ENCODE peak calls at places on chromosomes 3 and 15, in nine cellular contexts. One of them, this sample, is unnamed.

GRCh38 chr3:53804697-53805462 is 41.3 kb downstream of the CHDH start:
- DNase-seq in GM20000: no peak
- DNase-seq in right lobe of liver: no peak
- DNase-seq in RWPE2: no peak
- DNase-seq in CD8-positive, alpha-beta T cell: no peak
- DNase-seq in A549: peak; percentile 62
- DNase-seq in choroid plexus epithelial cell: peak; percentile 64
- DNase-seq in neural crest cell: no peak
- DNase-seq in fibroblast of mammary gland: peak; percentile 74
- DNase-seq in this sample: no peak

GRCh38 chr15:68154923-68155559 is 50.1 kb downstream of the CALML4 start:
- DNase-seq in GM20000: peak; percentile 18
- DNase-seq in right lobe of liver: no peak
- DNase-seq in RWPE2: no peak
- DNase-seq in CD8-positive, alpha-beta T cell: no peak
- DNase-seq in A549: peak; percentile 39
- DNase-seq in choroid plexus epithelial cell: peak; percentile 86
- DNase-seq in neural crest cell: peak; percentile 43
- DNase-seq in fibroblast of mammary gland: peak; percentile 76
- DNase-seq in this sample: peak; percentile 39

GRCh38 chr3:124818398-124819150 is 68.6 kb downstream of the ITGB5 start:
- DNase-seq in GM20000: no peak
- DNase-seq in right lobe of liver: no peak
- DNase-seq in RWPE2: no peak
- DNase-seq in CD8-positive, alpha-beta T cell: no peak
- DNase-seq in A549: no peak
- DNase-seq in choroid plexus epithelial cell: peak; percentile 82
- DNase-seq in neural crest cell: no peak
- DNase-seq in fibroblast of mammary gland: peak; percentile 64
- DNase-seq in this sample: no peak

GRCh38 chr15:97200161-97200560 is 760.3 kb upstream of the ARRDC4 start:
- DNase-seq in GM20000: no peak
- DNase-seq in right lobe of liver: no peak
- DNase-seq in RWPE2: no peak
- DNase-seq in CD8-positive, alpha-beta T cell: no peak
- DNase-seq in A549: no peak
- DNase-seq in choroid plexus epithelial cell: peak; percentile 9
- DNase-seq in neural crest cell: no peak
- DNase-seq in fibroblast of mammary gland: no peak
- DNase-seq in this sample: no peak

GRCh38 chr3:139159356-139159755 is 114.7 kb upstream of the PRR23C start:
- DNase-seq in GM20000: no peak
- DNase-seq in right lobe of liver: no peak
- DNase-seq in RWPE2: no peak
- DNase-seq in CD8-positive, alpha-beta T cell: no peak
- DNase-seq in A549: no peak
- DNase-seq in choroid plexus epithelial cell: no peak
- DNase-seq in neural crest cell: no peak
- DNase-seq in fibroblast of mammary gland: no peak
- DNase-seq in this sample: no peak

GRCh38 chr15:83065431-83065830 is 1.6 kb downstream of the BTBD1 start:
- DNase-seq in GM20000: peak; percentile 21
- DNase-seq in right lobe of liver: no peak
- DNase-seq in RWPE2: no peak
- DNase-seq in CD8-positive, alpha-beta T cell: no peak
- DNase-seq in A549: no peak
- DNase-seq in choroid plexus epithelial cell: peak; percentile 11
- DNase-seq in neural crest cell: no peak
- DNase-seq in fibroblast of mammary gland: no peak
- DNase-seq in this sample: no peak

GRCh38 chr15:31371520-31372240 is 45.0 kb downstream of the KLF13 start:
- DNase-seq in GM20000: peak; percentile 18
- DNase-seq in right lobe of liver: no peak
- DNase-seq in RWPE2: no peak
- DNase-seq in CD8-positive, alpha-beta T cell: no peak
- DNase-seq in A549: no peak
- DNase-seq in choroid plexus epithelial cell: no peak
- DNase-seq in neural crest cell: no peak
- DNase-seq in fibroblast of mammary gland: no peak
- DNase-seq in this sample: peak; percentile 43

GRCh38 chr3:126432361-126432760 is 37.7 kb downstream of the CFAP100 start:
- DNase-seq in GM20000: no peak
- DNase-seq in right lobe of liver: no peak
- DNase-seq in RWPE2: no peak
- DNase-seq in CD8-positive, alpha-beta T cell: no peak
- DNase-seq in A549: no peak
- DNase-seq in choroid plexus epithelial cell: peak; percentile 9
- DNase-seq in neural crest cell: no peak
- DNase-seq in fibroblast of mammary gland: peak; percentile 61
- DNase-seq in this sample: no peak

GRCh38 chr15:29774900-29775299 is 47.4 kb downstream of the TJP1 start:
- DNase-seq in GM20000: no peak
- DNase-seq in right lobe of liver: no peak
- DNase-seq in RWPE2: peak; percentile 79
- DNase-seq in CD8-positive, alpha-beta T cell: no peak
- DNase-seq in A549: peak; percentile 48
- DNase-seq in choroid plexus epithelial cell: peak; percentile 83
- DNase-seq in neural crest cell: no peak
- DNase-seq in fibroblast of mammary gland: peak; percentile 79
- DNase-seq in this sample: no peak

GRCh38 chr3:135736740-135737139 is 228.8 kb upstream of the PPP2R3A start:
- DNase-seq in GM20000: no peak
- DNase-seq in right lobe of liver: no peak
- DNase-seq in RWPE2: no peak
- DNase-seq in CD8-positive, alpha-beta T cell: no peak
- DNase-seq in A549: no peak
- DNase-seq in choroid plexus epithelial cell: no peak
- DNase-seq in neural crest cell: no peak
- DNase-seq in fibroblast of mammary gland: peak; percentile 45
- DNase-seq in this sample: no peak

GRCh38 chr15:38367476-38367875 is 86.5 kb upstream of the FAM98B start:
- DNase-seq in GM20000: no peak
- DNase-seq in right lobe of liver: no peak
- DNase-seq in RWPE2: no peak
- DNase-seq in CD8-positive, alpha-beta T cell: no peak
- DNase-seq in A549: no peak
- DNase-seq in choroid plexus epithelial cell: peak; percentile 44
- DNase-seq in neural crest cell: no peak
- DNase-seq in fibroblast of mammary gland: no peak
- DNase-seq in this sample: no peak

GRCh38 chr15:56165234-56165633 is 78.4 kb downstream of the RFX7 start:
- DNase-seq in GM20000: no peak
- DNase-seq in right lobe of liver: no peak
- DNase-seq in RWPE2: no peak
- DNase-seq in CD8-positive, alpha-beta T cell: no peak
- DNase-seq in A549: no peak
- DNase-seq in choroid plexus epithelial cell: no peak
- DNase-seq in neural crest cell: no peak
- DNase-seq in fibroblast of mammary gland: no peak
- DNase-seq in this sample: no peak

GRCh38 chr15:100812802-100813201 is 66.8 kb upstream of the ALDH1A3 start:
- DNase-seq in GM20000: no peak
- DNase-seq in right lobe of liver: no peak
- DNase-seq in RWPE2: no peak
- DNase-seq in CD8-positive, alpha-beta T cell: no peak
- DNase-seq in A549: no peak
- DNase-seq in choroid plexus epithelial cell: no peak
- DNase-seq in neural crest cell: no peak
- DNase-seq in fibroblast of mammary gland: no peak
- DNase-seq in this sample: no peak

GRCh38 chr3:139537325-139537724 is 2.2 kb downstream of the RBP1 start:
- DNase-seq in GM20000: no peak
- DNase-seq in right lobe of liver: no peak
- DNase-seq in RWPE2: no peak
- DNase-seq in CD8-positive, alpha-beta T cell: no peak
- DNase-seq in A549: no peak
- DNase-seq in choroid plexus epithelial cell: peak; percentile 35
- DNase-seq in neural crest cell: no peak
- DNase-seq in fibroblast of mammary gland: peak; percentile 64
- DNase-seq in this sample: no peak

GRCh38 chr3:158167737-158168469 is 58.0 kb downstream of the RSRC1 start:
- DNase-seq in GM20000: no peak
- DNase-seq in right lobe of liver: no peak
- DNase-seq in RWPE2: no peak
- DNase-seq in CD8-positive, alpha-beta T cell: no peak
- DNase-seq in A549: peak; percentile 60
- DNase-seq in choroid plexus epithelial cell: peak; percentile 98
- DNase-seq in neural crest cell: no peak
- DNase-seq in fibroblast of mammary gland: peak; percentile 99
- DNase-seq in this sample: no peak

GRCh38 chr15:101111570-101112262 is 140.1 kb downstream of the CHSY1 start:
- DNase-seq in GM20000: no peak
- DNase-seq in right lobe of liver: no peak
- DNase-seq in RWPE2: peak; percentile 64
- DNase-seq in CD8-positive, alpha-beta T cell: no peak
- DNase-seq in A549: no peak
- DNase-seq in choroid plexus epithelial cell: no peak
- DNase-seq in neural crest cell: no peak
- DNase-seq in fibroblast of mammary gland: no peak
- DNase-seq in this sample: no peak

GRCh38 chr3:196012481-196012880 is 69.4 kb downstream of the TFRC start:
- DNase-seq in GM20000: no peak
- DNase-seq in right lobe of liver: no peak
- DNase-seq in RWPE2: no peak
- DNase-seq in CD8-positive, alpha-beta T cell: no peak
- DNase-seq in A549: no peak
- DNase-seq in choroid plexus epithelial cell: peak; percentile 51
- DNase-seq in neural crest cell: no peak
- DNase-seq in fibroblast of mammary gland: peak; percentile 2
- DNase-seq in this sample: no peak

DNA sequence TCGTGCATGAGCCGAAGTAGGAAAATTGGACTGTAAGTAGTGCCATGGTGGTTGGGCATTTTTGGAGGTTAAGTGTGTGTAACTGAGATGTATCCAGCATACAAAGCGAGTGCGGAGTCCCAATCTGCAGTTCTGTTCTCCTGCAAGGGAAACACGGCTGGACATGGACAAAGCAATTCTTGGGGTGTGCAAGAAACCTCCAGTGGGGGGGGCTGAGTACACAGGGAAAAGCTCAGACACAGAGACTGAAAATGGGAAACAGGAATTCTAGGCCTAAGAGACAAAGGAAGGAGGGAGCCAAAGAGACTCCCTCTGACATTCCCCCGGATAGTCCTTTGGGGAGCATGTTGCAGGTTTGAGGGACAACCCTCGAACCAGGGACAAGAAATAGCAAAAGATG is 83.2 kb upstream of the PLSCR4 start:
- DNase-seq in GM20000: no peak
- DNase-seq in right lobe of liver: no peak
- DNase-seq in RWPE2: no peak
- DNase-seq in CD8-positive, alpha-beta T cell: no peak
- DNase-seq in A549: no peak
- DNase-seq in choroid plexus epithelial cell: peak; percentile 76
- DNase-seq in neural crest cell: no peak
- DNase-seq in fibroblast of mammary gland: peak; percentile 54
- DNase-seq in this sample: no peak
- TF ChIP-seq CTCF in GM20000: no peak
- TF ChIP-seq CTCF in right lobe of liver: peak; percentile 10
- TF ChIP-seq CTCF in RWPE2: peak; percentile 34
- TF ChIP-seq CTCF in CD8-positive, alpha-beta T cell: no peak
- TF ChIP-seq CTCF in A549: peak; percentile 42
- TF ChIP-seq CTCF in choroid plexus epithelial cell: peak; percentile 69
- TF ChIP-seq CTCF in neural crest cell: no peak
- TF ChIP-seq CTCF in fibroblast of mammary gland: peak; percentile 46
- TF ChIP-seq CTCF in this sample: no peak

DNA sequence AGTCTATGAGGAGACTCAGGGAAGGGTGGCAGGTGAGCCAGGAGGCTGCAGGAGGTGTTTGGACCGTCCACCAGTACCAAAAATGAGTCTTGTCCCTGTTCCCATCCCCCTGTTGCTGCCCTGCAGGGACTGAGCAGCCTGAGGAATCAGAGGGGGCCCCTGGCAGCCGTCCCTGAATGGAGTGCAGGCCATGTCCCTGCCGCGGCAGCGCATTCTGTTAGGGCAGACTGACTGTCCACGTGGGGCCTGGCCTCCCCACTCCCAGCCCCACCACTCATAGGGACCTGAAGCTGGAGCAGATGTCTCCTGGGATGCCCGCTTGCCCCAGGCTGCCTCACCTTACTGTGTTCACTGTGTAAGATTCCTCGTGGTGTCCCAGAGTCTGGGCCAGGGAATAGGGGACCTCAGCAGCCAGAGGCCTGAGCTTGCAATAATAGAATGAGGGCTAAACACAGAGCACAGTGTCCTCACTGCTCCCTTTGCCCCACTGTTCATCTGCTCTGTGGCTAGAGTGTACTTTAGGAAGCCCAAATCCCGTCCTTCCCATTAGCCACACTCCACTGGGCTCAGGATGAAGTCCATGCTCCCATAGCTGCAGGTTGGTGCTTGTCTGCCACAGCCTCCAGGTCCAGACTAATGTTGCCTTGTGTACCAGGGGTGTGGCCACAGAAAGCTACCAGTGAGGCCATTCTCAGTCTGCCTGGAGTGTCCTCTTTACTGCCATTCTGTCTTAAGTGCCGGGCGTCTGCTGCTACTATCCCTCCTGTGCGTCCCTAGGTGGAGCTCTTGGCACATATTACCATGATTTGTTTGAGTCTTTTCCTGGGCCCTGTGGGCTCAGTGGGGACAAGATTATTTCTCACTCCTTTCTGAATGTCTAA is 63.2 kb downstream of the HCN4 start:
- DNase-seq in GM20000: peak; percentile 60
- DNase-seq in right lobe of liver: no peak
- DNase-seq in RWPE2: peak; percentile 69
- DNase-seq in CD8-positive, alpha-beta T cell: no peak
- DNase-seq in A549: peak; percentile 81
- DNase-seq in choroid plexus epithelial cell: peak; percentile 90
- DNase-seq in neural crest cell: peak; percentile 45
- DNase-seq in fibroblast of mammary gland: peak; percentile 70
- DNase-seq in this sample: no peak
- TF ChIP-seq CTCF in GM20000: peak; percentile 61
- TF ChIP-seq CTCF in right lobe of liver: no peak
- TF ChIP-seq CTCF in RWPE2: peak; percentile 90
- TF ChIP-seq CTCF in CD8-positive, alpha-beta T cell: no peak
- TF ChIP-seq CTCF in A549: peak; percentile 83
- TF ChIP-seq CTCF in choroid plexus epithelial cell: peak; percentile 84
- TF ChIP-seq CTCF in neural crest cell: peak; percentile 76
- TF ChIP-seq CTCF in fibroblast of mammary gland: peak; percentile 65
- TF ChIP-seq CTCF in this sample: no peak

GRCh38 chr3:28039234-28039633 is 202.2 kb upstream of the CMC1 start:
- DNase-seq in GM20000: no peak
- DNase-seq in right lobe of liver: no peak
- DNase-seq in RWPE2: no peak
- DNase-seq in CD8-positive, alpha-beta T cell: no peak
- DNase-seq in A549: no peak
- DNase-seq in choroid plexus epithelial cell: no peak
- DNase-seq in neural crest cell: no peak
- DNase-seq in fibroblast of mammary gland: no peak
- DNase-seq in this sample: no peak
- TF ChIP-seq CTCF in GM20000: no peak
- TF ChIP-seq CTCF in right lobe of liver: no peak
- TF ChIP-seq CTCF in RWPE2: no peak
- TF ChIP-seq CTCF in CD8-positive, alpha-beta T cell: no peak
- TF ChIP-seq CTCF in A549: no peak
- TF ChIP-seq CTCF in choroid plexus epithelial cell: no peak
- TF ChIP-seq CTCF in neural crest cell: no peak
- TF ChIP-seq CTCF in fibroblast of mammary gland: no peak
- TF ChIP-seq CTCF in this sample: no peak

DNA sequence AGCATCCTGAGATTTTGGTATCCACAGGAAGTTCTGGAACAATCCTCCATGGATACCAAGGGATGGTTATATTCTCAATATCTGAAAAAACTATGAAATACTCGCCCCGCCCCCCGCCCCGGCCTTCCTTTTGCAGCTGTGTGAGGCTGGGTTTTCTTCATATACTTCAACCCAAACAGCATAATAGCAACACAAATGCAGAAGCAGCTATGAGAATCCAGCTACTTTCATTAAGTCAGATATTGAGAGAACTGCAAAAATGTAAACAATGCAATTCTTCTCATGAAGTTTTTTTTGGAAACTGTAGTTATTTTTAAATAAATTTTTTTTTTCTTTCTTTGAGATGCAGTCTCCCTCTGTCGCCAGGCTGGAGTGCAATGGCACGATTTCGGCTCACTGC is 10.9 kb upstream of the IDH2 start:
- DNase-seq in GM20000: no peak
- DNase-seq in right lobe of liver: no peak
- DNase-seq in RWPE2: no peak
- DNase-seq in CD8-positive, alpha-beta T cell: no peak
- DNase-seq in A549: no peak
- DNase-seq in choroid plexus epithelial cell: no peak
- DNase-seq in neural crest cell: no peak
- DNase-seq in fibroblast of mammary gland: no peak
- DNase-seq in this sample: no peak
- TF ChIP-seq CTCF in GM20000: no peak
- TF ChIP-seq CTCF in right lobe of liver: no peak
- TF ChIP-seq CTCF in RWPE2: no peak
- TF ChIP-seq CTCF in CD8-positive, alpha-beta T cell: no peak
- TF ChIP-seq CTCF in A549: no peak
- TF ChIP-seq CTCF in choroid plexus epithelial cell: no peak
- TF ChIP-seq CTCF in neural crest cell: no peak
- TF ChIP-seq CTCF in fibroblast of mammary gland: no peak
- TF ChIP-seq CTCF in this sample: no peak